ENCODE peak calls at places on chromosomes 2 and 18, in five cellular contexts. D, G, S, M and R are unnamed samples.

GRCh38 chr2:48205137-48205798 is 299.0 kb upstream of the FBXO11 start:
- DNase-seq in S (no peak), D (no peak), M (peak), G (no peak), R (no peak)

GRCh38 chr2:160207804-160208661 is 8.0 kb upstream of the ITGB6 start:
- DNase-seq in S (peak), G (peak), D (peak), M (peak), R (peak)

GRCh38 chr2:70080597-70081200 is 6.6 kb upstream of the PCBP1 start:
- DNase-seq in M (peak), D (no peak), G (no peak), S (no peak), R (no peak)

GRCh38 chr2:70305531-70305930 is 3.7 kb upstream of the FAM136A start:
- DNase-seq in M (no peak), S (no peak), D (no peak), G (no peak), R (no peak)

GRCh38 chr18:46946656-46947282 is 29.4 kb downstream of the KATNAL2 start:
- DNase-seq in M (peak), G (peak), S (peak), D (peak), R (peak)

GRCh38 chr18:456361-456821 is 44.1 kb downstream of the COLEC12 start:
- DNase-seq in G (peak), S (no peak), M (no peak), D (no peak), R (no peak)

GRCh38 chr2:220157312-220157711 is 529.9 kb downstream of the SLC4A3 start:
- DNase-seq in S (no peak), D (no peak), G (no peak), M (no peak), R (no peak)

GRCh38 chr18:10852610-10853303 is 296.6 kb downstream of the PIEZO2 start:
- DNase-seq in D (no peak), S (no peak), G (no peak), M (no peak), R (no peak)

GRCh38 chr2:140627136-140627535 is 1503.7 kb downstream of the LRP1B start:
- DNase-seq in D (no peak), M (no peak), S (no peak), G (no peak), R (no peak)

GRCh38 chr18:61929881-61930640 is 37.3 kb upstream of the RNF152 start:
- DNase-seq in D (no peak), S (no peak), G (no peak), M (no peak), R (no peak)

GRCh38 chr2:240211598-240212424 is 71.4 kb upstream of the OTOS start:
- DNase-seq in M (no peak), G (no peak), S (no peak), D (peak), R (no peak)

GRCh38 chr2:8692783-8693768 is 11.2 kb downstream of the ID2 start:
- DNase-seq in G (no peak), D (peak), S (no peak), M (peak), R (no peak)